ENCODE peak calls at places on chromosomes 7 and 10, in six cellular contexts. C is activated CD4-positive, alpha-beta T cell treated with anti-CD3 and anti-CD28 coated beads, Interleukin-2, amount 50 U/mL, for 48 hours; T is GF-D8; X is stimulated activated CD8-positive, alpha-beta memory T cell treated with anti-CD3 and anti-CD28 coated beads, Interleukin-4, amount 100 ng/mL, for 1 hour; D is iPS-NIHi11; H is RWPE1. U is an unnamed sample.

GRCh38 chr10:101578192-101578591 is 9.9 kb downstream of the POLL start:
- DNase-seq in D (no peak), T (no peak), H (no peak), C (no peak), X (no peak), U (no peak)

GRCh38 chr7:14287398-14287797 is 297.9 kb upstream of the ETV1 start:
- DNase-seq in D (no peak), C (no peak), X (no peak), T (no peak), H (no peak), U (no peak)

GRCh38 chr10:81680374-81680773 is 194.6 kb upstream of the NRG3 start:
- DNase-seq in C (no peak), D (no peak), X (no peak), T (no peak), H (no peak), U (no peak)

GRCh38 chr10:75072727-75073126 is 38.7 kb upstream of the SAMD8 start:
- DNase-seq in T (no peak), C (no peak), X (no peak), H (no peak), D (no peak), U (no peak)

GRCh38 chr10:78916227-78916626 is 152.5 kb upstream of the ZMIZ1 start:
- DNase-seq in D (no peak), C (no peak), H (no peak), T (no peak), X (no peak), U (no peak)

GRCh38 chr10:77571490-77571889 is 66.1 kb downstream of the KCNMA1 start:
- DNase-seq in C (no peak), X (no peak), T (no peak), H (no peak), D (peak), U (no peak)

GRCh38 chr7:35753761-35754603 is 46.9 kb upstream of the SEPTIN7 start:
- DNase-seq in D (no peak), X (no peak), H (no peak), C (no peak), T (no peak), U (no peak)

GRCh38 chr7:135862586-135863361 is 114.2 kb upstream of the FAM180A start:
- DNase-seq in X (no peak), C (no peak), T (no peak), H (no peak), D (no peak), U (no peak)

GRCh38 chr10:97459933-97460332 is 14.0 kb downstream of the ZDHHC16 start:
- DNase-seq in D (no peak), X (no peak), T (no peak), H (no peak), C (no peak), U (no peak)

GRCh38 chr7:26583094-26583493 is 281.3 kb downstream of the SKAP2 start:
- DNase-seq in X (no peak), T (no peak), D (no peak), H (no peak), C (no peak), U (no peak)

GRCh38 chr10:69955211-69955805 is 97.3 kb upstream of the MACROH2A2 start:
- DNase-seq in D (no peak), C (no peak), H (no peak), T (no peak), X (no peak), U (no peak)

GRCh38 chr7:122767339-122767738 is 64.6 kb upstream of the RNF148 start:
- DNase-seq in C (no peak), H (no peak), T (no peak), D (peak), X (no peak), U (no peak)

GRCh38 chr10:25966846-25967245 is 32.8 kb downstream of the MYO3A start:
- DNase-seq in T (no peak), X (no peak), D (no peak), H (no peak), C (no peak), U (no peak)

GRCh38 chr7:8295638-8296361 is 33.8 kb upstream of the ICA1 start:
- DNase-seq in H (peak), T (peak), X (no peak), D (peak), C (peak), U (no peak)